ENCODE peak calls at places on chromosomes 11 and 22, in five cellular contexts. F, O, G, P and W are unnamed samples.

GRCh38 chr11:82680252-82680651 is 53.4 kb downstream of the FAM181B start:
- DNase-seq in F (no peak), O (no peak), G (no peak), P (no peak), W (no peak)

GRCh38 chr22:31942091-31942490 is 2.2 kb upstream of the YWHAH start:
- DNase-seq in F (no peak), O (no peak), G (no peak), P (no peak), W (no peak)

GRCh38 chr11:128517457-128518230 is 69.7 kb downstream of the ETS1 start:
- DNase-seq in F (no peak), O (no peak), G (no peak), P (no peak), W (no peak)

GRCh38 chr22:48556751-48557150 is 1270.9 kb downstream of the BRD1 start:
- DNase-seq in F (no peak), O (no peak), G (no peak), P (no peak), W (no peak)

GRCh38 chr11:15672822-15673221 is 558.1 kb downstream of the INSC start:
- DNase-seq in F (no peak), O (no peak), G (no peak), P (no peak), W (no peak)

GRCh38 chr22:42939941-42940653 is 74.9 kb downstream of the PACSIN2 start:
- DNase-seq in F (no peak), O (peak), G (no peak), P (no peak), W (peak)

GRCh38 chr22:19527861-19528417 is 3.7 kb upstream of the CLDN5 start:
- DNase-seq in F (no peak), O (no peak), G (no peak), P (no peak), W (peak)

GRCh38 chr22:46085831-46086576 is 64.3 kb upstream of the PPARA start:
- DNase-seq in F (no peak), O (no peak), G (no peak), P (no peak), W (no peak)

GRCh38 chr11:104094576-104094975 is 58.1 kb downstream of the DDI1 start:
- DNase-seq in F (no peak), O (no peak), G (no peak), P (no peak), W (peak)

GRCh38 chr11:12469451-12469850 is 92.1 kb downstream of the PARVA start:
- DNase-seq in F (no peak), O (no peak), G (no peak), P (no peak), W (peak)

GRCh38 chr22:50282361-50283144 is 12.4 kb upstream of the MAPK11 start:
- DNase-seq in F (no peak), O (no peak), G (no peak), P (no peak), W (no peak)

GRCh38 chr11:74437441-74437840 is 29.9 kb downstream of the KCNE3 start:
- DNase-seq in F (no peak), O (no peak), G (no peak), P (no peak), W (no peak)

GRCh38 chr11:57426754-57427691 is at the start of gene SLC43A3:
- DNase-seq in F (peak), O (peak), G (peak), P (peak), W (peak)

GRCh38 chr11:36249271-36249670 is 40.0 kb downstream of the COMMD9 start:
- DNase-seq in F (no peak), O (peak), G (no peak), P (no peak), W (peak)

GRCh38 chr11:30365793-30366517 is 43.1 kb downstream of the ARL14EP start:
- DNase-seq in F (no peak), O (no peak), G (no peak), P (no peak), W (no peak)

GRCh38 chr11:130775306-130776043 is 140.8 kb downstream of the SNX19 start:
- DNase-seq in F (no peak), O (no peak), G (no peak), P (no peak), W (no peak)

GRCh38 chr22:33002035-33002434 is 56.1 kb downstream of the SYN3 start:
- DNase-seq in F (no peak), O (no peak), G (no peak), P (no peak), W (no peak)

GRCh38 chr11:119404872-119405271 is 18.1 kb downstream of the THY1 start:
- DNase-seq in F (no peak), O (no peak), G (no peak), P (no peak), W (no peak)

GRCh38 chr11:9150944-9151343 is 59.5 kb upstream of the SCUBE2 start:
- DNase-seq in F (no peak), O (peak), G (no peak), P (no peak), W (no peak)

GRCh38 chr22:38866024-38866398 is 6.0 kb downstream of the CBX6 start:
- DNase-seq in F (no peak), O (no peak), G (no peak), P (no peak), W (no peak)

GRCh38 chr11:15764948-15765347 is 591.4 kb downstream of the SOX6 start:
- DNase-seq in F (no peak), O (no peak), G (no peak), P (no peak), W (no peak)

GRCh38 chr11:64181506-64182411 is 4.2 kb upstream of the STIP1 start:
- DNase-seq in F (no peak), O (peak), G (no peak), P (peak), W (peak)

GRCh38 chr11:12110714-12111481 is 508 bp downstream of the MICAL2 start:
- DNase-seq in F (peak), O (no peak), G (peak), P (no peak), W (no peak)